ENCODE peak calls at places on chromosomes 12 and 14, in five cellular contexts. J, S, L, F and P are unnamed samples.
A peak's percentile ranks its signal among the peaks of the same experiment; 100 is the strongest.

GRCh38 chr14:24216345-24216699 is 456 bp upstream of the MDP1 start:
- DNase-seq in J (no peak), S (no peak), L (no peak), F (no peak), P (no peak)

GRCh38 chr14:71538288-71538687 is 393.9 kb upstream of the RGS6 start:
- DNase-seq in J (no peak), S (no peak), L (no peak), F (no peak), P (no peak)

GRCh38 chr12:112148031-112148513 is 22.7 kb downstream of the TRAFD1 start:
- DNase-seq in J (no peak), S (no peak), L (no peak), F (peak; percentile 65), P (peak; percentile 44)

GRCh38 chr12:65518771-65519170 is 240.3 kb downstream of the MSRB3 start:
- DNase-seq in J (no peak), S (no peak), L (no peak), F (no peak), P (no peak)

GRCh38 chr12:75720807-75721206 is 209.4 kb upstream of the KRR1 start:
- DNase-seq in J (no peak), S (no peak), L (peak; percentile 14), F (no peak), P (no peak)

GRCh38 chr12:47744005-47744651 is 14.6 kb downstream of the RAPGEF3 start:
- DNase-seq in J (peak; percentile 25), S (peak; percentile 70), L (peak; percentile 93), F (no peak), P (no peak)

GRCh38 chr12:6451348-6452244 is at the start of gene TAPBPL:
- DNase-seq in J (peak; percentile 77), S (peak; percentile 74), L (peak; percentile 88), F (peak; percentile 75), P (peak; percentile 90)

GRCh38 chr12:34597548-34598351 is 575.5 kb downstream of the ALG10 start:
- DNase-seq in J (no peak), S (no peak), L (peak; percentile 1), F (no peak), P (no peak)

GRCh38 chr12:54689034-54689372 is 40.8 kb upstream of the DCD start:
- DNase-seq in J (no peak), S (no peak), L (no peak), F (no peak), P (no peak)

GRCh38 chr14:50312734-50313054 is 570 bp downstream of the DMAC2L start:
- DNase-seq in J (no peak), S (no peak), L (no peak), F (peak; percentile 50), P (no peak)

GRCh38 chr14:68444449-68445168 is 348.3 kb downstream of the ZFP36L1 start:
- DNase-seq in J (no peak), S (no peak), L (no peak), F (peak; percentile 70), P (peak; percentile 96)

GRCh38 chr12:96986883-96987523 is 79.9 kb downstream of the NEDD1 start:
- DNase-seq in J (no peak), S (no peak), L (peak; percentile 54), F (peak; percentile 31), P (peak; percentile 38)

GRCh38 chr14:53946404-53947400 is 9.9 kb downstream of the BMP4 start:
- DNase-seq in J (no peak), S (no peak), L (peak; percentile 89), F (no peak), P (no peak)

GRCh38 chr14:53011053-53011462 is 60.2 kb upstream of the FERMT2 start:
- DNase-seq in J (no peak), S (no peak), L (peak; percentile 31), F (peak; percentile 99), P (peak; percentile 96)

GRCh38 chr12:121534495-121535148 is 46.2 kb downstream of the KDM2B start:
- DNase-seq in J (no peak), S (peak; percentile 77), L (peak; percentile 83), F (no peak), P (no peak)

GRCh38 chr12:48929551-48929950 is 4.3 kb upstream of the FKBP11 start:
- DNase-seq in J (no peak), S (no peak), L (no peak), F (no peak), P (no peak)

GRCh38 chr12:77494306-77494705 is 336.4 kb upstream of the NAV3 start:
- DNase-seq in J (no peak), S (no peak), L (no peak), F (peak; percentile 1), P (no peak)

GRCh38 chr14:63228221-63228620 is 24.0 kb downstream of the RHOJ start:
- DNase-seq in J (no peak), S (no peak), L (no peak), F (no peak), P (no peak)
- H3K4me3 ChIP-seq in J (no peak overlapping the region), S (no peak overlapping the region), L (no peak overlapping the region), F (no peak overlapping the region), P (no peak overlapping the region)

GRCh38 chr14:70186826-70187483 is 1.8 kb downstream of the SLC8A3 start:
- DNase-seq in J (no peak), S (no peak), L (peak; percentile 65), F (no peak), P (peak; percentile 97)
- H3K4me3 ChIP-seq in J (no peak overlapping the region), S (peak overlapping the region; percentile 60), L (peak overlapping the region; percentile 54), F (peak overlapping the region; percentile 29), P (peak overlapping the region; percentile 76)

GRCh38 chr14:77790566-77791224 is 9.2 kb upstream of the ADCK1 start:
- DNase-seq in J (peak; percentile 1), S (no peak), L (no peak), F (no peak), P (peak; percentile 64)

GRCh38 chr14:77791225-77791600 is 8.7 kb upstream of the ADCK1 start:
- DNase-seq in J (no peak), S (no peak), L (no peak), F (no peak), P (no peak)

GRCh38 chr14:77782202-77782601 is 17.7 kb upstream of the ADCK1 start:
- DNase-seq in J (no peak), S (no peak), L (no peak), F (peak; percentile 39), P (no peak)

DNA sequence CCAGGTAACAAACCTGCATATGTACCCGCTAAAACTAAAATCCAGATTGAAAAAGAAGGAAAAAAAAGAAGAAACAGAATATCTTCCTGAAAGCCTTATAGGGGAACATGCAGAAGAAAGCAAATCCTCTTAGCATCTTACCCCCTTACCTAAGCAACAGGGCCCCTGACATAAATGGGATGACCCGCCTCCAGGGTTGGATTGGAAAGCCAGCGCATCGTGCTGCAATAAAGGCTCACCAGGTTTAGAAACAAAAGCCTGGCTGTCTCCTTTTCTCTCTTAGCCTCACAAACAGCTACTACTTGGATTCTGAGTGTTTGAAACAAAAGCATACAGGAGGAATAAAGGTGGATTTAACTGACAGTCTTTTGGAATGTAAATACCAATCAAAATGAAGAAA is 13.8 kb upstream of the ADCK1 start:
- DNase-seq in J (no peak), S (no peak), L (peak; percentile 49), F (no peak), P (no peak)
- H3K4me3 ChIP-seq in J (no peak overlapping the region), S (no peak overlapping the region), L (no peak overlapping the region), F (no peak overlapping the region), P (no peak overlapping the region)

GRCh38 chr12:99146730-99147129 is 500.8 kb upstream of the GARIN6 start:
- DNase-seq in J (no peak), S (no peak), L (no peak), F (no peak), P (no peak)
- H3K4me3 ChIP-seq in J (no peak overlapping the region), S (no peak overlapping the region), L (no peak overlapping the region), F (no peak overlapping the region), P (no peak overlapping the region)

DNA sequence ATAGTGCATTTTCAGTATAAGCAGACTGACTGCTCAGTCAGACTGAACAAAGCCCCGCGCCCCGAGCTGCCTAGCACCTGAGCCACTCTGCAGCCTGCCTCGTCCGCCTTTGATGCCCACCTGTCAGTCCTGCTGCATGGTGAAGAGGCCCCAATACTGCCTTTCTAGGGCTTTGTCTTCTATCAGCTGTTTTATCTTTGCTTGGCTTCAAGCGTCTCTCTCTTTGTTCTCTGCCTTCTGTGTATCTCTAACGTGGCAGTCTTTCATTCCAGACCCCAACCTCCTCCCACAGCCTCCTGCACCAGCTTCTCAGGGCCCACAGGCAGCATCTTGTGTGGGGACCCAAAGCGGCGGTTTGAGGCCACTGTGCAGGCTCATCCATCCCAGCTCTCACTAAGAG is 1001.0 kb downstream of the VRK1 start:
- DNase-seq in J (no peak), S (no peak), L (no peak), F (no peak), P (no peak)
- H3K4me3 ChIP-seq in J (no peak overlapping the region), S (no peak overlapping the region), L (no peak overlapping the region), F (no peak overlapping the region), P (no peak overlapping the region)

GRCh38 chr12:116024769-116025168 is 252.7 kb downstream of the MED13L start:
- DNase-seq in J (no peak), S (no peak), L (no peak), F (no peak), P (no peak)
- H3K4me3 ChIP-seq in J (no peak overlapping the region), S (no peak overlapping the region), L (no peak overlapping the region), F (no peak overlapping the region), P (no peak overlapping the region)

DNA sequence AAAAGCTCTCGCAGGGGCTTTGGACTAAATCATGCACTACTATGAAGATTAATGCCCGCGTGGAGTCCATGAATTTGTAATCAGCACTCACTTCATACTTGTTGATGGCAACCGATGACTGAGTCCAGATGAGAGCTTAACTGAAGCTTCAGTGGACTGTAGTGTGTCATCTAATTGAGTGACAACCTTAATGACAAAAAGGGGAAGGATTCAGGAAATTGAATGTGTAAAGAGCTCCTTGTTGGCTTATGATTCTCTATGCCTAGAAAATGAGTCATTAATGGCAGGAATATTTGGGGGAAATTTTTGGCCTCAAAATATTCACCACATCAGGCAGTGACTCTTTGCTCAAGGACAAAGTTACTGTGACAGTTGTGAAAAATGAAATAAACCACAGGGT is 55.2 kb upstream of the STON2 start:
- DNase-seq in J (no peak), S (no peak), L (no peak), F (no peak), P (no peak)
- H3K4me3 ChIP-seq in J (no peak overlapping the region), S (no peak overlapping the region), L (no peak overlapping the region), F (no peak overlapping the region), P (no peak overlapping the region)

GRCh38 chr12:123478762-123479161 is 20.8 kb downstream of the SNRNP35 start:
- DNase-seq in J (no peak), S (no peak), L (no peak), F (peak; percentile 24), P (no peak)
- H3K4me3 ChIP-seq in J (no peak overlapping the region), S (no peak overlapping the region), L (no peak overlapping the region), F (no peak overlapping the region), P (no peak overlapping the region)

GRCh38 chr12:123957191-123957590 is 15.4 kb downstream of the CCDC92 start:
- DNase-seq in J (no peak), S (no peak), L (no peak), F (no peak), P (no peak)

GRCh38 chr12:123958462-123958861 is 14.2 kb downstream of the CCDC92 start:
- DNase-seq in J (no peak), S (no peak), L (no peak), F (no peak), P (no peak)

GRCh38 chr12:123960856-123961255 is 11.8 kb downstream of the CCDC92 start:
- DNase-seq in J (no peak), S (no peak), L (no peak), F (peak; percentile 42), P (no peak)

GRCh38 chr12:123960029-123960428 is 12.6 kb downstream of the CCDC92 start:
- DNase-seq in J (no peak), S (no peak), L (no peak), F (no peak), P (no peak)

GRCh38 chr12:123958876-123959275 is 13.8 kb downstream of the CCDC92 start:
- DNase-seq in J (no peak), S (no peak), L (no peak), F (no peak), P (no peak)
- H3K4me3 ChIP-seq in J (no peak overlapping the region), S (no peak overlapping the region), L (no peak overlapping the region), F (no peak overlapping the region), P (no peak overlapping the region)